ENCODE peak calls at places on chromosomes 16 and 17, in five cellular contexts. One of them, this sample, is unnamed.
A peak's percentile ranks its signal among the peaks of the same experiment; 100 is the strongest.

GRCh38 chr17:76081295-76082210 is 2.6 kb downstream of the ZACN start:
- DNase-seq in C1 segment of cervical spinal cord: no peak
- DNase-seq in activated CD4-positive, alpha-beta memory T cell treated with anti-CD3 and anti-CD28 coated beads, Interleukin-2, amount 10 ng/mL, durations not matched to agents 7 days and 5 days: no peak
- DNase-seq in left colon: no peak
- DNase-seq in dermis blood vessel endothelial cell: no peak
- DNase-seq in this sample: peak; percentile 8

GRCh38 chr16:21673469-21673868 is 9.7 kb downstream of the OTOA start:
- DNase-seq in C1 segment of cervical spinal cord: no peak
- DNase-seq in left colon: no peak
- DNase-seq in dermis blood vessel endothelial cell: no peak
- DNase-seq in activated CD4-positive, alpha-beta memory T cell treated with anti-CD3 and anti-CD28 coated beads, Interleukin-2, amount 10 ng/mL, durations not matched to agents 7 days and 5 days: no peak
- DNase-seq in this sample: no peak

GRCh38 chr16:57277586-57277985 is 6.9 kb downstream of the PLLP start:
- DNase-seq in dermis blood vessel endothelial cell: no peak
- DNase-seq in C1 segment of cervical spinal cord: no peak
- DNase-seq in left colon: peak; percentile 28
- DNase-seq in activated CD4-positive, alpha-beta memory T cell treated with anti-CD3 and anti-CD28 coated beads, Interleukin-2, amount 10 ng/mL, durations not matched to agents 7 days and 5 days: peak; percentile 82
- DNase-seq in this sample: no peak

GRCh38 chr17:732788-733720 is 658 bp downstream of the TLCD3A start:
- DNase-seq in dermis blood vessel endothelial cell: peak; percentile 43
- DNase-seq in activated CD4-positive, alpha-beta memory T cell treated with anti-CD3 and anti-CD28 coated beads, Interleukin-2, amount 10 ng/mL, durations not matched to agents 7 days and 5 days: peak; percentile 47
- DNase-seq in left colon: no peak
- DNase-seq in C1 segment of cervical spinal cord: peak; percentile 20
- DNase-seq in this sample: no peak

GRCh38 chr16:89334050-89334449 is 116.5 kb downstream of the ZNF778 start:
- DNase-seq in activated CD4-positive, alpha-beta memory T cell treated with anti-CD3 and anti-CD28 coated beads, Interleukin-2, amount 10 ng/mL, durations not matched to agents 7 days and 5 days: no peak
- DNase-seq in left colon: no peak
- DNase-seq in dermis blood vessel endothelial cell: no peak
- DNase-seq in C1 segment of cervical spinal cord: no peak
- DNase-seq in this sample: peak; percentile 8

GRCh38 chr17:7403043-7403901 is 625 bp downstream of the TMEM256 start:
- DNase-seq in C1 segment of cervical spinal cord: no peak
- DNase-seq in dermis blood vessel endothelial cell: no peak
- DNase-seq in activated CD4-positive, alpha-beta memory T cell treated with anti-CD3 and anti-CD28 coated beads, Interleukin-2, amount 10 ng/mL, durations not matched to agents 7 days and 5 days: peak; percentile 34
- DNase-seq in left colon: peak; percentile 72
- DNase-seq in this sample: peak; percentile 70

GRCh38 chr17:5901731-5902660 is 168.2 kb upstream of the WSCD1 start:
- DNase-seq in C1 segment of cervical spinal cord: no peak
- DNase-seq in left colon: no peak
- DNase-seq in activated CD4-positive, alpha-beta memory T cell treated with anti-CD3 and anti-CD28 coated beads, Interleukin-2, amount 10 ng/mL, durations not matched to agents 7 days and 5 days: no peak
- DNase-seq in dermis blood vessel endothelial cell: no peak
- DNase-seq in this sample: no peak

GRCh38 chr16:15897386-15897785 is 9.0 kb upstream of the CEP20 start:
- DNase-seq in C1 segment of cervical spinal cord: no peak
- DNase-seq in dermis blood vessel endothelial cell: no peak
- DNase-seq in left colon: no peak
- DNase-seq in activated CD4-positive, alpha-beta memory T cell treated with anti-CD3 and anti-CD28 coated beads, Interleukin-2, amount 10 ng/mL, durations not matched to agents 7 days and 5 days: no peak
- DNase-seq in this sample: no peak

GRCh38 chr16:85514295-85514600 is 98.9 kb upstream of the GSE1 start:
- DNase-seq in C1 segment of cervical spinal cord: no peak
- DNase-seq in activated CD4-positive, alpha-beta memory T cell treated with anti-CD3 and anti-CD28 coated beads, Interleukin-2, amount 10 ng/mL, durations not matched to agents 7 days and 5 days: no peak
- DNase-seq in left colon: no peak
- DNase-seq in dermis blood vessel endothelial cell: no peak
- DNase-seq in this sample: no peak

GRCh38 chr17:3687949-3688614 is 7.9 kb downstream of the P2RX5 start:
- DNase-seq in C1 segment of cervical spinal cord: no peak
- DNase-seq in dermis blood vessel endothelial cell: no peak
- DNase-seq in left colon: no peak
- DNase-seq in activated CD4-positive, alpha-beta memory T cell treated with anti-CD3 and anti-CD28 coated beads, Interleukin-2, amount 10 ng/mL, durations not matched to agents 7 days and 5 days: no peak
- DNase-seq in this sample: no peak

GRCh38 chr17:28545787-28546415 is 6.5 kb downstream of the UNC119 start:
- DNase-seq in C1 segment of cervical spinal cord: no peak
- DNase-seq in dermis blood vessel endothelial cell: no peak
- DNase-seq in activated CD4-positive, alpha-beta memory T cell treated with anti-CD3 and anti-CD28 coated beads, Interleukin-2, amount 10 ng/mL, durations not matched to agents 7 days and 5 days: no peak
- DNase-seq in left colon: no peak
- DNase-seq in this sample: no peak

GRCh38 chr16:88864521-88864920 is 1.9 kb downstream of the PABPN1L start:
- DNase-seq in activated CD4-positive, alpha-beta memory T cell treated with anti-CD3 and anti-CD28 coated beads, Interleukin-2, amount 10 ng/mL, durations not matched to agents 7 days and 5 days: no peak
- DNase-seq in C1 segment of cervical spinal cord: no peak
- DNase-seq in dermis blood vessel endothelial cell: no peak
- DNase-seq in left colon: no peak
- DNase-seq in this sample: no peak

GRCh38 chr17:67718325-67718941 is 697 bp downstream of the NOL11 start:
- DNase-seq in activated CD4-positive, alpha-beta memory T cell treated with anti-CD3 and anti-CD28 coated beads, Interleukin-2, amount 10 ng/mL, durations not matched to agents 7 days and 5 days: no peak
- DNase-seq in left colon: no peak
- DNase-seq in dermis blood vessel endothelial cell: peak; percentile 58
- DNase-seq in C1 segment of cervical spinal cord: no peak
- DNase-seq in this sample: no peak

GRCh38 chr17:36195474-36196098 is 972 bp downstream of the CCL3L1 start:
- DNase-seq in dermis blood vessel endothelial cell: no peak
- DNase-seq in left colon: no peak
- DNase-seq in activated CD4-positive, alpha-beta memory T cell treated with anti-CD3 and anti-CD28 coated beads, Interleukin-2, amount 10 ng/mL, durations not matched to agents 7 days and 5 days: no peak
- DNase-seq in C1 segment of cervical spinal cord: no peak
- DNase-seq in this sample: no peak

GRCh38 chr16:46782320-46782719 is 34.2 kb upstream of the MYLK3 start:
- DNase-seq in left colon: no peak
- DNase-seq in dermis blood vessel endothelial cell: no peak
- DNase-seq in activated CD4-positive, alpha-beta memory T cell treated with anti-CD3 and anti-CD28 coated beads, Interleukin-2, amount 10 ng/mL, durations not matched to agents 7 days and 5 days: no peak
- DNase-seq in C1 segment of cervical spinal cord: no peak
- DNase-seq in this sample: no peak

GRCh38 chr16:75086281-75086680 is 30.3 kb downstream of the LDHD start:
- DNase-seq in activated CD4-positive, alpha-beta memory T cell treated with anti-CD3 and anti-CD28 coated beads, Interleukin-2, amount 10 ng/mL, durations not matched to agents 7 days and 5 days: no peak
- DNase-seq in dermis blood vessel endothelial cell: peak; percentile 43
- DNase-seq in C1 segment of cervical spinal cord: no peak
- DNase-seq in left colon: no peak
- DNase-seq in this sample: no peak

GRCh38 chr16:66588981-66589713 is 9.9 kb downstream of the CMTM2 start:
- DNase-seq in C1 segment of cervical spinal cord: peak; percentile 25
- DNase-seq in activated CD4-positive, alpha-beta memory T cell treated with anti-CD3 and anti-CD28 coated beads, Interleukin-2, amount 10 ng/mL, durations not matched to agents 7 days and 5 days: peak; percentile 81
- DNase-seq in left colon: peak; percentile 56
- DNase-seq in dermis blood vessel endothelial cell: peak; percentile 68
- DNase-seq in this sample: no peak

GRCh38 chr16:75491876-75492275 is 3.4 kb downstream of the CHST6 start:
- DNase-seq in C1 segment of cervical spinal cord: peak; percentile 74
- DNase-seq in dermis blood vessel endothelial cell: no peak
- DNase-seq in activated CD4-positive, alpha-beta memory T cell treated with anti-CD3 and anti-CD28 coated beads, Interleukin-2, amount 10 ng/mL, durations not matched to agents 7 days and 5 days: no peak
- DNase-seq in left colon: no peak
- DNase-seq in this sample: no peak

GRCh38 chr16:54430491-54431030 is 144.0 kb upstream of the IRX3 start:
- DNase-seq in left colon: no peak
- DNase-seq in dermis blood vessel endothelial cell: no peak
- DNase-seq in C1 segment of cervical spinal cord: no peak
- DNase-seq in activated CD4-positive, alpha-beta memory T cell treated with anti-CD3 and anti-CD28 coated beads, Interleukin-2, amount 10 ng/mL, durations not matched to agents 7 days and 5 days: no peak
- DNase-seq in this sample: no peak

GRCh38 chr16:3838600-3839401 is 41.7 kb downstream of the CREBBP start:
- DNase-seq in C1 segment of cervical spinal cord: no peak
- DNase-seq in activated CD4-positive, alpha-beta memory T cell treated with anti-CD3 and anti-CD28 coated beads, Interleukin-2, amount 10 ng/mL, durations not matched to agents 7 days and 5 days: no peak
- DNase-seq in dermis blood vessel endothelial cell: no peak
- DNase-seq in left colon: no peak
- DNase-seq in this sample: no peak

GRCh38 chr17:67646472-67646871 is 71.3 kb upstream of the NOL11 start:
- DNase-seq in dermis blood vessel endothelial cell: no peak
- DNase-seq in left colon: no peak
- DNase-seq in activated CD4-positive, alpha-beta memory T cell treated with anti-CD3 and anti-CD28 coated beads, Interleukin-2, amount 10 ng/mL, durations not matched to agents 7 days and 5 days: no peak
- DNase-seq in C1 segment of cervical spinal cord: no peak
- DNase-seq in this sample: no peak

GRCh38 chr17:3566551-3566950 is 8.9 kb upstream of the TRPV3 start:
- DNase-seq in activated CD4-positive, alpha-beta memory T cell treated with anti-CD3 and anti-CD28 coated beads, Interleukin-2, amount 10 ng/mL, durations not matched to agents 7 days and 5 days: no peak
- DNase-seq in C1 segment of cervical spinal cord: no peak
- DNase-seq in dermis blood vessel endothelial cell: no peak
- DNase-seq in left colon: no peak
- DNase-seq in this sample: no peak

GRCh38 chr17:38428150-38428642 is at the start of gene ARHGAP23:
- DNase-seq in dermis blood vessel endothelial cell: peak; percentile 72
- DNase-seq in left colon: peak; percentile 62
- DNase-seq in C1 segment of cervical spinal cord: peak; percentile 79
- DNase-seq in activated CD4-positive, alpha-beta memory T cell treated with anti-CD3 and anti-CD28 coated beads, Interleukin-2, amount 10 ng/mL, durations not matched to agents 7 days and 5 days: peak; percentile 32
- DNase-seq in this sample: peak; percentile 42

GRCh38 chr17:38798614-38799500 is 499 bp downstream of the PIP4K2B start:
- DNase-seq in activated CD4-positive, alpha-beta memory T cell treated with anti-CD3 and anti-CD28 coated beads, Interleukin-2, amount 10 ng/mL, durations not matched to agents 7 days and 5 days: peak; percentile 73
- DNase-seq in dermis blood vessel endothelial cell: peak; percentile 62
- DNase-seq in left colon: peak; percentile 50
- DNase-seq in C1 segment of cervical spinal cord: peak; percentile 80
- DNase-seq in this sample: no peak

GRCh38 chr16:73329363-73330306 is 281.7 kb upstream of the ZFHX3 start:
- DNase-seq in C1 segment of cervical spinal cord: peak; percentile 57
- DNase-seq in activated CD4-positive, alpha-beta memory T cell treated with anti-CD3 and anti-CD28 coated beads, Interleukin-2, amount 10 ng/mL, durations not matched to agents 7 days and 5 days: no peak
- DNase-seq in left colon: no peak
- DNase-seq in dermis blood vessel endothelial cell: no peak
- DNase-seq in this sample: no peak

GRCh38 chr16:53043986-53044571 is 8.6 kb downstream of the CHD9NB start:
- DNase-seq in C1 segment of cervical spinal cord: no peak
- DNase-seq in dermis blood vessel endothelial cell: no peak
- DNase-seq in left colon: peak; percentile 67
- DNase-seq in activated CD4-positive, alpha-beta memory T cell treated with anti-CD3 and anti-CD28 coated beads, Interleukin-2, amount 10 ng/mL, durations not matched to agents 7 days and 5 days: no peak
- DNase-seq in this sample: no peak

GRCh38 chr17:42623732-42624596 is 14.5 kb downstream of the TUBG1 start:
- DNase-seq in C1 segment of cervical spinal cord: no peak
- DNase-seq in left colon: peak; percentile 71
- DNase-seq in dermis blood vessel endothelial cell: peak; percentile 71
- DNase-seq in activated CD4-positive, alpha-beta memory T cell treated with anti-CD3 and anti-CD28 coated beads, Interleukin-2, amount 10 ng/mL, durations not matched to agents 7 days and 5 days: no peak
- DNase-seq in this sample: peak; percentile 71

GRCh38 chr16:1481906-1482835 is 6.6 kb downstream of the PTX4 start:
- DNase-seq in C1 segment of cervical spinal cord: no peak
- DNase-seq in dermis blood vessel endothelial cell: no peak
- DNase-seq in activated CD4-positive, alpha-beta memory T cell treated with anti-CD3 and anti-CD28 coated beads, Interleukin-2, amount 10 ng/mL, durations not matched to agents 7 days and 5 days: no peak
- DNase-seq in left colon: no peak
- DNase-seq in this sample: no peak

GRCh38 chr17:20267459-20267842 is 199.9 kb downstream of the LGALS9B start:
- DNase-seq in dermis blood vessel endothelial cell: peak; percentile 3
- DNase-seq in left colon: no peak
- DNase-seq in activated CD4-positive, alpha-beta memory T cell treated with anti-CD3 and anti-CD28 coated beads, Interleukin-2, amount 10 ng/mL, durations not matched to agents 7 days and 5 days: no peak
- DNase-seq in C1 segment of cervical spinal cord: no peak
- DNase-seq in this sample: no peak